ENCODE peak calls at places on chromosomes 13 and 19, in nine cellular contexts. M is AG10803, K is Peyer's patch, A is uterus, L is cardiac fibroblast, W is dorsolateral prefrontal cortex, C is MM.1S, U is neural progenitor cell, O is left ventricle myocardium inferior. X is an unnamed sample.

GRCh38 chr13:112839347-112840105 is 129.5 kb upstream of the MCF2L start:
- DNase-seq in M (peak), K (peak), A (peak), L (peak), W (no peak), C (no peak), U (no peak), O (no peak), X (peak)

GRCh38 chr19:29562299-29563297 is 36.8 kb downstream of the VSTM2B start:
- DNase-seq in M (no peak), K (no peak), A (no peak), L (no peak), W (no peak), C (no peak), U (no peak), O (no peak), X (no peak)

GRCh38 chr19:54191671-54192453 is 754 bp downstream of the TSEN34 start:
- DNase-seq in M (no peak), K (no peak), A (no peak), L (peak), W (no peak), C (no peak), U (no peak), O (no peak), X (peak)

GRCh38 chr19:48745208-48745995 is 1.3 kb downstream of the IZUMO1 start:
- DNase-seq in M (peak), K (peak), A (peak), L (peak), W (no peak), C (peak), U (peak), O (no peak), X (peak)

GRCh38 chr13:100694722-100695644 is 20.4 kb upstream of the TMTC4 start:
- DNase-seq in M (peak), K (peak), A (no peak), L (peak), W (no peak), C (no peak), U (peak), O (no peak), X (peak)

GRCh38 chr19:58217607-58218391 is 10.9 kb upstream of the ZNF544 start:
- DNase-seq in M (no peak), K (no peak), A (no peak), L (no peak), W (no peak), C (no peak), U (no peak), O (no peak), X (no peak)

GRCh38 chr13:43159007-43159406 is 135.6 kb downstream of the DNAJC15 start:
- DNase-seq in M (peak), K (no peak), A (no peak), L (peak), W (no peak), C (no peak), U (no peak), O (no peak), X (peak)

GRCh38 chr13:39527961-39528720 is 74.9 kb downstream of the LHFPL6 start:
- DNase-seq in M (peak), K (no peak), A (no peak), L (peak), W (no peak), C (no peak), U (no peak), O (no peak), X (peak)

GRCh38 chr13:47064381-47064780 is 167.5 kb upstream of the HTR2A start:
- DNase-seq in M (no peak), K (no peak), A (no peak), L (no peak), W (no peak), C (no peak), U (no peak), O (no peak), X (no peak)

GRCh38 chr13:47066261-47066660 is 169.4 kb upstream of the HTR2A start:
- DNase-seq in M (peak), K (no peak), A (no peak), L (peak), W (no peak), C (no peak), U (no peak), O (no peak), X (peak)

GRCh38 chr13:47067296-47067695 is 170.4 kb upstream of the HTR2A start:
- DNase-seq in M (peak), K (no peak), A (no peak), L (no peak), W (no peak), C (no peak), U (no peak), O (no peak), X (no peak)

GRCh38 chr13:47069133-47069532 is 172.3 kb upstream of the HTR2A start:
- DNase-seq in M (no peak), K (no peak), A (no peak), L (no peak), W (no peak), C (no peak), U (no peak), O (no peak), X (no peak)
- TF ChIP-seq CTCF in M (no peak), K (no peak), A (no peak), L (no peak), W (no peak), C (no peak), U (no peak), O (no peak), X (no peak)

GRCh38 chr19:3684817-3685410 is 15.4 kb downstream of the PIP5K1C start:
- DNase-seq in M (no peak), K (no peak), A (no peak), L (no peak), W (no peak), C (no peak), U (no peak), O (no peak), X (peak)
- H3K4me3 ChIP-seq in M (no peak), K (no peak), A (no peak), L (no peak), W (no peak), C (no peak), U (no peak), O (no peak), X (no peak)

GRCh38 chr19:45477216-45477615 is 9.4 kb downstream of the FOSB start:
- DNase-seq in M (no peak), K (no peak), A (no peak), L (no peak), W (no peak), C (no peak), U (no peak), O (no peak), X (no peak)

GRCh38 chr19:45475537-45476348 is 7.9 kb downstream of the FOSB start:
- DNase-seq in M (peak), K (no peak), A (no peak), L (peak), W (no peak), C (no peak), U (no peak), O (no peak), X (no peak)

GRCh38 chr19:45476349-45476717 is 8.5 kb downstream of the FOSB start:
- DNase-seq in M (no peak), K (no peak), A (no peak), L (peak), W (no peak), C (no peak), U (no peak), O (no peak), X (no peak)

GRCh38 chr19:45478454-45479238 is 10.8 kb downstream of the FOSB start:
- DNase-seq in M (peak), K (peak), A (peak), L (peak), W (peak), C (peak), U (peak), O (peak), X (peak)

DNA sequence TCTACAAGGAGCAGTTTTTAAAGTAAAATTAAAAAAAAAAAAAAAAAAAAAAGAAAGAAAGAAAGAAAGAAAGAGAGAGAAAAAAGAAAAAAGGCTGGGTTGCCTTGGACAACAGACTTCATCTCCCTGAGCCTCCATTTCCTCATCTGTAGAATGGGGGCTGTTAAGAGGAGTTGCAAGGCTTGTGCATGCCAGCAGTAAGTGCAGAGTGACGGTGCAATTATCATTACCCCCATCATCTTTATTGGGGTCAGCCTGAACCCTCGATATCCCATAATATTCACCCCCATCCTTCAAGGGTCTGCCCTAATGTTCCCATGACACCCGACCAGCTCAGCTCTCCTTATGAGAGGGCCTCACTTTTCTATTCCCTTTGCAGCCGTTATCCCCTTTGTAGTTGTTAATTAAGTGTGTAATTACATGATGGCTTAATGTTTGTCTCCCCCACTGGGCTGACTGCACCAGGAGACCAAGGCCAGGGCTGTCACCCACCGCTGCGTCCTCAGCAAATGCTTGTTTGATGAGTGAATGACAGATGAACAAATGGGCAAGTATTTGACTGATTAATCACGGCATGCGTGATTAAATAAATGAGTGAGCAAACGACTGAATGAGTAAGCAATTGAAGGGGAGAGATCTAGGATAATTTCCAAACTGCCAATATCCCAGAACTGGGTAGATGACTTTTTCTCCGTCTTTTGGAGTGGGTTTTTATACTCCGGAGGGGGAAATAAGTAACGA is 10.1 kb downstream of the FOSB start:
- DNase-seq in M (peak), K (no peak), A (no peak), L (no peak), W (no peak), C (no peak), U (peak), O (no peak), X (no peak)
- TF ChIP-seq CTCF in M (no peak), K (no peak), A (no peak), L (no peak), W (no peak), C (no peak), U (no peak), O (no peak), X (no peak)

DNA sequence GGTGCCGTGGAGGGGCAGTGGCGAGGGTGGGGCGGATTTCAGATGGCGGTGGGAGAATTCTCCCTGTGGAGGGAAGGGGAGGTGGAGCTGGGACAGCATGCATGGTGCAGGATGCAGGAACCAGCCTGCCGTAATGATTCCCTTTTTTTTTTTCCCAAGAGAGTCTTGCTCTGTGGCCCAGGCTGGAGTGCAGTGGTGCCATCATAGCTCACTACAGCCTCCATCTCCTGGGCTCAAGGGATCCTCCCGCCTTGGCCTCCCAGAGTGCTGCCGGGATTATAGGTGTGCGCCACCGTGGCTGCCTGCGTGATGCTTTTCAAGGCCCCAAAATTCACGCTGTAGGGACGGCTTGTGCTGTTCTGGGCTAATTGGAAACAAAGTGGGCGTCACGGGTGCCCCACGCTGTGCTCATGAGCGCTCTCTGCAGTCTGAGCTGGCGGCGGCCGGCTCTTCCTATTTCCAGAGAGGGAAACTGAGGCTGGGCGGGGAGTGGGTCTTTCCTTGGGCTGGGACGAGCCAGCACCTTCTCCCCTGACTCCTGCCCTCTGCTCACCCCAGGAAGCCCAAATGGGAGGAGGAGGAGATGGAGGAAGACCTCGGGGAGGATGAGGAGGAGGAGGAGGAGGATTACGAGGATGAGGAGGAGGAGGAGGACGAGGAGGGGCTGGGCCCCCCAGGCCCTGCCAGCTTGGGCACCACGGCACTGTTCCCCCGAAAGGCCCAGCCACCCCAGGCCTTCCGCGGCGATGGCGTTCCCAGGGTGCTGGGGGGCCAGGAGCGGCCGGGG is 6.2 kb downstream of the ARID3A start:
- DNase-seq in M (no peak), K (no peak), A (no peak), L (no peak), W (no peak), C (no peak), U (no peak), O (no peak), X (no peak)
- H3K4me3 ChIP-seq in M (no peak), K (peak), A (no peak), L (no peak), W (no peak), C (no peak), U (no peak), O (peak), X (peak)

X was measured in choroid plexus epithelial cell.